ENCODE peak calls at places on chromosomes 3 and 15, in four cellular contexts. U is esophagus muscularis mucosa; P is activated naive CD8-positive, alpha-beta T cell treated with anti-CD3 and anti-CD28 coated beads, Interleukin-2, amount 50 U/mL, for 24 hours; F is cerebellar cortex. K is an unnamed sample.

GRCh38 chr15:76913737-76914136 is 8.6 kb upstream of the SCAPER start:
- DNase-seq in F (no peak), U (no peak), P (no peak), K (no peak)

GRCh38 chr3:187473778-187474406 is 105.7 kb downstream of the RTP4 start:
- DNase-seq in P (no peak), F (no peak), U (no peak), K (no peak)

GRCh38 chr15:75202251-75203016 is 752 bp downstream of the C15orf39 start:
- DNase-seq in P (peak; percentile 80), U (peak; percentile 95), F (no peak), K (peak; percentile 82)

GRCh38 chr15:71186267-71186666 is 71.0 kb downstream of the THSD4 start:
- DNase-seq in F (no peak), P (no peak), U (peak; percentile 77), K (no peak)

GRCh38 chr15:22887157-22887951 is 48.9 kb downstream of the NIPA2 start:
- DNase-seq in P (no peak), U (no peak), F (no peak), K (no peak)

GRCh38 chr3:52436500-52437106 is 8.3 kb downstream of the SEMA3G start:
- DNase-seq in U (no peak), P (no peak), F (no peak), K (no peak)

GRCh38 chr15:85570331-85570730 is 189.9 kb downstream of the AKAP13 start:
- DNase-seq in P (no peak), U (no peak), F (no peak), K (no peak)

GRCh38 chr15:85831415-85832113 is 36.8 kb upstream of the KLHL25 start:
- DNase-seq in F (peak; percentile 63), P (peak; percentile 39), U (no peak), K (no peak)

GRCh38 chr3:27985369-27986035 is 255.9 kb upstream of the CMC1 start:
- DNase-seq in F (no peak), P (no peak), U (no peak), K (no peak)

GRCh38 chr3:53949541-53949940 is 57.9 kb upstream of the SELENOK start:
- DNase-seq in P (no peak), U (no peak), F (no peak), K (no peak)

GRCh38 chr3:50264389-50264963 is 4.5 kb upstream of the SEMA3B start:
- DNase-seq in U (peak; percentile 94), F (peak; percentile 93), P (no peak), K (no peak)

GRCh38 chr3:125137432-125138033 is 75.0 kb downstream of the SLC12A8 start:
- DNase-seq in P (no peak), U (no peak), F (no peak), K (no peak)

GRCh38 chr15:69574506-69574905 is 121.9 kb downstream of the RPLP1 start:
- DNase-seq in F (no peak), P (no peak), U (no peak), K (no peak)

GRCh38 chr3:189121088-189121487 is 50.7 kb upstream of the TPRG1 start:
- DNase-seq in F (no peak), U (no peak), P (no peak), K (no peak)

GRCh38 chr3:34386309-34386708 is 587.9 kb downstream of the PDCD6IP start:
- DNase-seq in F (no peak), P (no peak), U (no peak), K (no peak)

GRCh38 chr3:184741259-184741556 is 29.3 kb upstream of the MAGEF1 start:
- DNase-seq in U (no peak), P (no peak), F (no peak), K (no peak)

GRCh38 chr3:33063651-33064051 is 33.3 kb downstream of the GLB1 start:
- DNase-seq in F (no peak), U (no peak), P (peak; percentile 69), K (no peak)

GRCh38 chr3:50150863-50151686 is 4.0 kb upstream of the SEMA3F start:
- DNase-seq in F (no peak), U (no peak), P (no peak), K (no peak)